ENCODE peak calls at places on chromosomes 12 and 14, in six cellular contexts. One of them, this sample, is unnamed.

GRCh38 chr14:103729496-103730448 is 14.2 kb downstream of the ZFYVE21 start:
- DNase-seq in 8988T: no peak
- DNase-seq in stimulated activated CD8-positive, alpha-beta memory T cell treated with anti-CD3 and anti-CD28 coated beads, Interleukin-4, amount 100 ng/mL, for 1 hour: no peak
- DNase-seq in HuH-7: no peak
- DNase-seq in effector CD4-positive, alpha-beta T cell: no peak
- DNase-seq in T-cell: no peak
- DNase-seq in this sample: no peak

GRCh38 chr14:100066984-100067383 is 1.8 kb downstream of the EVL start:
- DNase-seq in HuH-7: no peak
- DNase-seq in effector CD4-positive, alpha-beta T cell: no peak
- DNase-seq in T-cell: peak; percentile 31
- DNase-seq in stimulated activated CD8-positive, alpha-beta memory T cell treated with anti-CD3 and anti-CD28 coated beads, Interleukin-4, amount 100 ng/mL, for 1 hour: no peak
- DNase-seq in 8988T: no peak
- DNase-seq in this sample: no peak

GRCh38 chr12:4499186-4499585 is 39.5 kb upstream of the RAD51AP1 start:
- DNase-seq in HuH-7: no peak
- DNase-seq in 8988T: no peak
- DNase-seq in stimulated activated CD8-positive, alpha-beta memory T cell treated with anti-CD3 and anti-CD28 coated beads, Interleukin-4, amount 100 ng/mL, for 1 hour: no peak
- DNase-seq in T-cell: no peak
- DNase-seq in effector CD4-positive, alpha-beta T cell: no peak
- DNase-seq in this sample: no peak

GRCh38 chr14:105845725-105846309 is 319.4 kb downstream of the TMEM121 start:
- DNase-seq in T-cell: peak; percentile 0
- DNase-seq in stimulated activated CD8-positive, alpha-beta memory T cell treated with anti-CD3 and anti-CD28 coated beads, Interleukin-4, amount 100 ng/mL, for 1 hour: no peak
- DNase-seq in 8988T: no peak
- DNase-seq in effector CD4-positive, alpha-beta T cell: no peak
- DNase-seq in HuH-7: no peak
- DNase-seq in this sample: no peak

GRCh38 chr14:70886421-70887206 is 20.6 kb upstream of the PCNX1 start:
- DNase-seq in T-cell: peak; percentile 45
- DNase-seq in 8988T: no peak
- DNase-seq in stimulated activated CD8-positive, alpha-beta memory T cell treated with anti-CD3 and anti-CD28 coated beads, Interleukin-4, amount 100 ng/mL, for 1 hour: peak; percentile 25
- DNase-seq in HuH-7: no peak
- DNase-seq in effector CD4-positive, alpha-beta T cell: no peak
- DNase-seq in this sample: no peak

GRCh38 chr12:107635139-107635538 is 50.5 kb upstream of the PWP1 start:
- DNase-seq in stimulated activated CD8-positive, alpha-beta memory T cell treated with anti-CD3 and anti-CD28 coated beads, Interleukin-4, amount 100 ng/mL, for 1 hour: no peak
- DNase-seq in T-cell: no peak
- DNase-seq in HuH-7: no peak
- DNase-seq in effector CD4-positive, alpha-beta T cell: no peak
- DNase-seq in 8988T: no peak
- DNase-seq in this sample: no peak

GRCh38 chr14:102694530-102695171 is 82.6 kb upstream of the TRAF3 start:
- DNase-seq in effector CD4-positive, alpha-beta T cell: peak; percentile 58
- DNase-seq in T-cell: peak; percentile 69
- DNase-seq in HuH-7: peak; percentile 60
- DNase-seq in 8988T: peak; percentile 54
- DNase-seq in stimulated activated CD8-positive, alpha-beta memory T cell treated with anti-CD3 and anti-CD28 coated beads, Interleukin-4, amount 100 ng/mL, for 1 hour: peak; percentile 11
- DNase-seq in this sample: peak; percentile 77

GRCh38 chr14:69460093-69460701 is 24.3 kb upstream of the PLEKHD1 start:
- DNase-seq in T-cell: peak; percentile 36
- DNase-seq in effector CD4-positive, alpha-beta T cell: peak; percentile 17
- DNase-seq in HuH-7: peak; percentile 44
- DNase-seq in 8988T: peak; percentile 44
- DNase-seq in stimulated activated CD8-positive, alpha-beta memory T cell treated with anti-CD3 and anti-CD28 coated beads, Interleukin-4, amount 100 ng/mL, for 1 hour: peak; percentile 14
- DNase-seq in this sample: peak; percentile 94

GRCh38 chr12:112847708-112848337 is 56.3 kb downstream of the RPH3A start:
- DNase-seq in effector CD4-positive, alpha-beta T cell: no peak
- DNase-seq in 8988T: no peak
- DNase-seq in HuH-7: no peak
- DNase-seq in T-cell: no peak
- DNase-seq in stimulated activated CD8-positive, alpha-beta memory T cell treated with anti-CD3 and anti-CD28 coated beads, Interleukin-4, amount 100 ng/mL, for 1 hour: no peak
- DNase-seq in this sample: no peak

GRCh38 chr14:77271113-77271710 is at the start of gene NGB:
- DNase-seq in T-cell: no peak
- DNase-seq in stimulated activated CD8-positive, alpha-beta memory T cell treated with anti-CD3 and anti-CD28 coated beads, Interleukin-4, amount 100 ng/mL, for 1 hour: no peak
- DNase-seq in effector CD4-positive, alpha-beta T cell: no peak
- DNase-seq in HuH-7: no peak
- DNase-seq in 8988T: no peak
- DNase-seq in this sample: no peak